ENCODE peak calls at places on chromosomes 12 and 14, in eight cellular contexts. One of them, this sample, is unnamed. For H3K9me3, the result is how much of the 10 kb centered on the place peaks cover.

GRCh38 chr12:10663869-10664268 is 10.0 kb downstream of the STYK1 start:
- DNase-seq in fibroblast of lung: no peak
- DNase-seq in mammary epithelial cell: no peak
- DNase-seq in left lung: no peak
- DNase-seq in AG04450: no peak
- DNase-seq in HepG2: no peak
- DNase-seq in pancreas: no peak
- DNase-seq in cardiac muscle cell: no peak
- DNase-seq in this sample: no peak

GRCh38 chr12:90938451-90938850 is 16.5 kb downstream of the CCER1 start:
- DNase-seq in fibroblast of lung: peak
- DNase-seq in mammary epithelial cell: peak
- DNase-seq in left lung: no peak
- DNase-seq in AG04450: no peak
- DNase-seq in HepG2: no peak
- DNase-seq in pancreas: no peak
- DNase-seq in cardiac muscle cell: no peak
- DNase-seq in this sample: no peak

GRCh38 chr12:27619308-27619707 is 76.9 kb upstream of the REP15 start:
- DNase-seq in fibroblast of lung: peak
- DNase-seq in mammary epithelial cell: peak
- DNase-seq in left lung: no peak
- DNase-seq in AG04450: peak
- DNase-seq in HepG2: peak
- DNase-seq in pancreas: no peak
- DNase-seq in cardiac muscle cell: no peak
- DNase-seq in this sample: no peak

GRCh38 chr12:414841-415240 is 13.4 kb downstream of the CCDC77 start:
- DNase-seq in fibroblast of lung: no peak
- DNase-seq in mammary epithelial cell: no peak
- DNase-seq in left lung: no peak
- DNase-seq in AG04450: no peak
- DNase-seq in HepG2: no peak
- DNase-seq in pancreas: no peak
- DNase-seq in cardiac muscle cell: no peak
- DNase-seq in this sample: no peak

GRCh38 chr12:88951860-88952483 is 371.7 kb upstream of the KITLG start:
- DNase-seq in fibroblast of lung: no peak
- DNase-seq in mammary epithelial cell: no peak
- DNase-seq in left lung: no peak
- DNase-seq in AG04450: no peak
- DNase-seq in HepG2: no peak
- DNase-seq in pancreas: no peak
- DNase-seq in cardiac muscle cell: no peak
- DNase-seq in this sample: no peak

GRCh38 chr14:100740931-100741330 is 14.2 kb downstream of the DLK1 start:
- DNase-seq in fibroblast of lung: no peak
- DNase-seq in mammary epithelial cell: no peak
- DNase-seq in left lung: peak
- DNase-seq in AG04450: no peak
- DNase-seq in HepG2: no peak
- DNase-seq in pancreas: no peak
- DNase-seq in cardiac muscle cell: no peak
- DNase-seq in this sample: no peak

GRCh38 chr12:22416831-22417230 is 82.3 kb upstream of the ST8SIA1 start:
- DNase-seq in fibroblast of lung: peak
- DNase-seq in mammary epithelial cell: no peak
- DNase-seq in left lung: no peak
- DNase-seq in AG04450: no peak
- DNase-seq in HepG2: no peak
- DNase-seq in pancreas: no peak
- DNase-seq in cardiac muscle cell: no peak
- DNase-seq in this sample: no peak

GRCh38 chr12:132505105-132505851 is 15.3 kb downstream of the FBRSL1 start:
- DNase-seq in fibroblast of lung: no peak
- DNase-seq in mammary epithelial cell: no peak
- DNase-seq in left lung: no peak
- DNase-seq in AG04450: no peak
- DNase-seq in HepG2: no peak
- DNase-seq in pancreas: no peak
- DNase-seq in cardiac muscle cell: no peak
- DNase-seq in this sample: no peak

GRCh38 chr12:98126637-98127335 is 388.6 kb upstream of the TMPO start:
- DNase-seq in fibroblast of lung: no peak
- DNase-seq in mammary epithelial cell: no peak
- DNase-seq in left lung: no peak
- DNase-seq in AG04450: no peak
- DNase-seq in HepG2: peak
- DNase-seq in pancreas: no peak
- DNase-seq in cardiac muscle cell: no peak
- DNase-seq in this sample: no peak

GRCh38 chr12:52645982-52646381 is 6.0 kb downstream of the KRT2 start:
- DNase-seq in fibroblast of lung: no peak
- DNase-seq in mammary epithelial cell: no peak
- DNase-seq in left lung: no peak
- DNase-seq in AG04450: no peak
- DNase-seq in HepG2: no peak
- DNase-seq in pancreas: no peak
- DNase-seq in cardiac muscle cell: no peak
- DNase-seq in this sample: no peak

GRCh38 chr14:77760381-77761204 is at the start of gene SNW1:
- DNase-seq in fibroblast of lung: peak
- DNase-seq in mammary epithelial cell: peak
- DNase-seq in left lung: peak
- DNase-seq in AG04450: peak
- DNase-seq in HepG2: peak
- DNase-seq in pancreas: peak
- DNase-seq in cardiac muscle cell: peak
- DNase-seq in this sample: peak

GRCh38 chr14:35366521-35366976 is 38.0 kb downstream of the NFKBIA start:
- DNase-seq in fibroblast of lung: no peak
- DNase-seq in mammary epithelial cell: no peak
- DNase-seq in left lung: no peak
- DNase-seq in AG04450: no peak
- DNase-seq in HepG2: no peak
- DNase-seq in pancreas: no peak
- DNase-seq in cardiac muscle cell: no peak
- DNase-seq in this sample: no peak

GRCh38 chr14:92755495-92755894 is 7.1 kb upstream of the LGMN start:
- DNase-seq in fibroblast of lung: no peak
- DNase-seq in mammary epithelial cell: no peak
- DNase-seq in left lung: no peak
- DNase-seq in AG04450: no peak
- DNase-seq in HepG2: no peak
- DNase-seq in pancreas: no peak
- DNase-seq in cardiac muscle cell: no peak
- DNase-seq in this sample: no peak

GRCh38 chr12:95151406-95151805 is 65.9 kb downstream of the FGD6 start:
- DNase-seq in fibroblast of lung: no peak
- DNase-seq in mammary epithelial cell: peak
- DNase-seq in left lung: no peak
- DNase-seq in AG04450: no peak
- DNase-seq in HepG2: no peak
- DNase-seq in pancreas: no peak
- DNase-seq in cardiac muscle cell: no peak
- DNase-seq in this sample: no peak

GRCh38 chr12:87679262-87679661 is 349.9 kb downstream of the C12orf50 start:
- DNase-seq in fibroblast of lung: no peak
- DNase-seq in mammary epithelial cell: no peak
- DNase-seq in left lung: no peak
- DNase-seq in AG04450: no peak
- DNase-seq in HepG2: no peak
- DNase-seq in pancreas: no peak
- DNase-seq in cardiac muscle cell: no peak
- DNase-seq in this sample: no peak

GRCh38 chr12:127429556-127429955 is 837.4 kb upstream of the TMEM132C start:
- DNase-seq in fibroblast of lung: peak
- DNase-seq in mammary epithelial cell: no peak
- DNase-seq in left lung: no peak
- DNase-seq in AG04450: no peak
- DNase-seq in HepG2: no peak
- DNase-seq in pancreas: no peak
- DNase-seq in cardiac muscle cell: no peak
- DNase-seq in this sample: no peak

GRCh38 chr12:20050166-20050565 is 318.2 kb upstream of the PDE3A start:
- DNase-seq in fibroblast of lung: peak
- DNase-seq in mammary epithelial cell: no peak
- DNase-seq in left lung: no peak
- DNase-seq in AG04450: no peak
- DNase-seq in HepG2: no peak
- DNase-seq in pancreas: no peak
- DNase-seq in cardiac muscle cell: no peak
- DNase-seq in this sample: no peak

GRCh38 chr12:72075401-72075800 is 136.8 kb downstream of the TPH2 start:
- DNase-seq in fibroblast of lung: no peak
- DNase-seq in mammary epithelial cell: no peak
- DNase-seq in left lung: no peak
- DNase-seq in AG04450: no peak
- DNase-seq in HepG2: no peak
- DNase-seq in pancreas: no peak
- DNase-seq in cardiac muscle cell: no peak
- DNase-seq in this sample: no peak

GRCh38 chr12:64608901-64609542 is 1.3 kb upstream of the RASSF3 start:
- DNase-seq in fibroblast of lung: peak
- DNase-seq in mammary epithelial cell: peak
- DNase-seq in left lung: no peak
- DNase-seq in AG04450: no peak
- DNase-seq in HepG2: peak
- DNase-seq in pancreas: no peak
- DNase-seq in cardiac muscle cell: peak
- DNase-seq in this sample: peak

DNA sequence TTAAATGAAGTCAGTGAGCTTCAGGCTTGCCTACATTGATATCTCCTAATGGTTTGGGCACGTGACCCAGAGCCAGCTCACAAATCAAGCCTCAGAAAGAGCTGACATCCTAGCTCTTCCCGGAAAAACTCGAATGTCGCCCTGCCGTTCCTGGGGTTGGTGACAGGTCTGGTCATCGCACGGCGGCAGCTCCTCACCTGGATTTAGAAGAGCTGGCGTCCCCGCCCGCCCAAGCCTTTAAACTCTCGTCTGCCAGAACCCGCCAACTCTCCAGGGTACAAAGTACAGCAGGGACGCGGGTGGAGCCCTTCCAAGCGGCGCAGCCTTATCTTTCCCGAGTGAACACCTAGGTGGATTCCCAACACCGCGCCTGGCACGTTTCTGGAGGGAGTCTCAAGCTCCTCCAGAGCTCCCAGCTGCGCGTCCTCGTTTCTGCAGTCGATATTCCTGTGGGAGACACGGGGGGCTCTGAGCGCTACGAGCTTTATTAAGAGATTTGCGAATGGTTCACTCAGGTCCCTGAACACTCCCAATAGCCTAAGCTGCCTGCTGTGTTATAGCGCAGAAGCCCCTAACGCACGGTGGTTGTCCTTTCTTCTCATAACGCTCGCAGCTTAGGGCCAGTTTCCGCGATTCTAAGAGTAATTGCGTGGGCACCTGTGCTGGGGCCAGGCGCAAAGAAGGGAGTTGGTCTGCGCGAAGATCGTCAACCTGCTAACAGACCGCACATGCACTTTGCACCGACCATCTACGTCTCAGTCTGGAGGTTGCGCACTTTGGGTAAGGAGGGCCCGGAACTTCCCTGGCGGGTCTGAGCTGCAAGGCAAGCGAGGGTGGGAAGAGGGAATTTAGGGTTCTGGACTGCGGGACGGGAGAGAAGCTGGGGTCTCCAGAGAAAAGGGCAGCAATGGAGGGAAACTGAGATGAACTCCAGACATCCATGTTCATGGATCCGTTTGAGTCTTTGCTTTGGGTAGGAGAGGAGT is at the start of gene SSTR1:
- DNase-seq in fibroblast of lung: peak
- DNase-seq in mammary epithelial cell: no peak
- DNase-seq in left lung: peak
- DNase-seq in AG04450: no peak
- DNase-seq in HepG2: peak
- DNase-seq in pancreas: peak
- DNase-seq in cardiac muscle cell: peak
- DNase-seq in this sample: no peak
- H3K9me3 ChIP-seq in fibroblast of lung: under half
- H3K9me3 ChIP-seq in mammary epithelial cell: under half
- H3K9me3 ChIP-seq in left lung: under half
- H3K9me3 ChIP-seq in AG04450: under half
- H3K9me3 ChIP-seq in HepG2: under half
- H3K9me3 ChIP-seq in pancreas: under half
- H3K9me3 ChIP-seq in cardiac muscle cell: under half
- H3K9me3 ChIP-seq in this sample: under half

DNA sequence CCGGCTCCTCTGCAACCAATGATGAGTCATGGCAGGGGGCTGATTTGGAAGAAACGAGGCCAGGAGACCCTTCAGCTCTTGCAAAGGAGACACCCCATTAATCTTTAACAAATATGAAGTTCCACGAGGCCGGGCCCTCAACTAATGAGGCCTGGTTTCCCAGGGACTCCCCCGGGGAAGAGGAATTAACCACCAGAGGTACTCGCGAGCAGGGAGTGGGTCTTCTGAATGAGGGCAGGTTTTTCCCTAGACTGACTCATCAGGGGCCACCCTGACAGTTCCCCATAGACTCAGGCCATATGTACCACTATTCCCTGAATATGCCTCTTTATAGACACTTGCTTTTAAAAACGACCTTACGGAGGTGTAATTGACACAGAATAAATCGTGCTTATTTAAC is 150.7 kb upstream of the LHX5 start:
- DNase-seq in fibroblast of lung: no peak
- DNase-seq in mammary epithelial cell: no peak
- DNase-seq in left lung: no peak
- DNase-seq in AG04450: no peak
- DNase-seq in HepG2: no peak
- DNase-seq in pancreas: no peak
- DNase-seq in cardiac muscle cell: no peak
- DNase-seq in this sample: no peak
- H3K9me3 ChIP-seq in fibroblast of lung: under half
- H3K9me3 ChIP-seq in mammary epithelial cell: under half
- H3K9me3 ChIP-seq in left lung: under half
- H3K9me3 ChIP-seq in AG04450: under half
- H3K9me3 ChIP-seq in HepG2: under half
- H3K9me3 ChIP-seq in pancreas: under half
- H3K9me3 ChIP-seq in cardiac muscle cell: under half
- H3K9me3 ChIP-seq in this sample: under half

DNA sequence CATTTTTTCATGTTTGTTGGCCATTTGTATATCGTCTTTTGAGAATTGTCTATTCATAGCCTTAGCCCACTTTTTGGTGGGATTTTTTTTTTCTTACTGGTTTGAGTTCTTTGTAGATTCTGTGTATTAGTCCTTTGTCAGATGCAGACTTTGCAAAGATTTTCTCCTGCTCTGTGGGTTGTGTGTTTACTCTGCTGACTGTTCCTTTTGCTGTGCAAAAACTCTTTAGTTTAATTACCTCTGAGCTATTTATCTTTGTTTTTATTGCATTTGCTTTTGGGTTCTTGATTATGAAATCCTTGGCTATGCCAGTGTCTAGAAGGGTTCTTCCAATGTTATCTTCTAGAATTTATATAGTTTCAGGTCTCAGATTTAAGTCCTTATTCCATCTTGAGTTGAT is 220.0 kb downstream of the FUT8 start:
- DNase-seq in fibroblast of lung: no peak
- DNase-seq in mammary epithelial cell: no peak
- DNase-seq in left lung: no peak
- DNase-seq in AG04450: no peak
- DNase-seq in HepG2: no peak
- DNase-seq in pancreas: no peak
- DNase-seq in cardiac muscle cell: no peak
- DNase-seq in this sample: no peak
- H3K9me3 ChIP-seq in fibroblast of lung: under half
- H3K9me3 ChIP-seq in mammary epithelial cell: under half
- H3K9me3 ChIP-seq in left lung: under half
- H3K9me3 ChIP-seq in AG04450: under half
- H3K9me3 ChIP-seq in HepG2: under half
- H3K9me3 ChIP-seq in pancreas: under half
- H3K9me3 ChIP-seq in cardiac muscle cell: under half
- H3K9me3 ChIP-seq in this sample: under half

GRCh38 chr14:26621807-26622560 is 24.2 kb upstream of the NOVA1 start:
- DNase-seq in fibroblast of lung: peak
- DNase-seq in mammary epithelial cell: no peak
- DNase-seq in left lung: no peak
- DNase-seq in AG04450: no peak
- DNase-seq in HepG2: no peak
- DNase-seq in pancreas: no peak
- DNase-seq in cardiac muscle cell: no peak
- DNase-seq in this sample: no peak
- H3K9me3 ChIP-seq in fibroblast of lung: under half
- H3K9me3 ChIP-seq in mammary epithelial cell: under half
- H3K9me3 ChIP-seq in left lung: under half
- H3K9me3 ChIP-seq in AG04450: under half
- H3K9me3 ChIP-seq in HepG2: half or more
- H3K9me3 ChIP-seq in pancreas: under half
- H3K9me3 ChIP-seq in cardiac muscle cell: under half
- H3K9me3 ChIP-seq in this sample: under half